ENCODE peak calls at places on chromosomes 1 and 21, in nine cellular contexts. H is NCI-H1417; A is non-pigmented ciliary epithelial cell; O is LHCN-M2; S is B cell; F is activated naive CD4-positive, alpha-beta T cell; K is activated CD4-positive, alpha-beta memory T cell treated with anti-CD3 and anti-CD28 coated beads for 36 hours; V is NCI-H524; Z is H54. Q is an unnamed sample.

GRCh38 chr1:157415661-157416060 is 136.7 kb downstream of the FCRL5 start:
- DNase-seq in V (no peak), K (no peak), O (no peak), Z (no peak), A (no peak), H (no peak), S (no peak), F (no peak), Q (no peak)

GRCh38 chr1:183089025-183089639 is 65.9 kb downstream of the LAMC1 start:
- DNase-seq in V (no peak), A (no peak), H (peak; percentile 18), S (no peak), Z (no peak), K (no peak), F (no peak), O (no peak), Q (peak; percentile 48)

GRCh38 chr1:202046227-202046626 is 35.8 kb downstream of the ELF3 start:
- DNase-seq in K (no peak), Z (no peak), S (no peak), H (peak; percentile 79), F (no peak), V (no peak), A (no peak), O (no peak), Q (peak; percentile 37)

GRCh38 chr21:15729674-15730483 is at the start of gene USP25:
- DNase-seq in V (peak; percentile 88), S (peak; percentile 98), K (peak; percentile 89), A (no peak), H (peak; percentile 92), O (peak; percentile 79), F (peak; percentile 88), Z (peak; percentile 87), Q (peak; percentile 70)

GRCh38 chr1:94970783-94971182 is 43.9 kb upstream of the CNN3 start:
- DNase-seq in K (no peak), Z (peak; percentile 9), F (no peak), V (no peak), A (no peak), O (peak; percentile 89), H (no peak), S (no peak), Q (no peak)

GRCh38 chr21:40186036-40186435 is 318.8 kb downstream of the PCP4 start:
- DNase-seq in F (no peak), H (no peak), S (no peak), V (no peak), A (no peak), O (no peak), K (no peak), Z (no peak), Q (no peak)

GRCh38 chr1:234731371-234732085 is 121.5 kb upstream of the IRF2BP2 start:
- DNase-seq in Z (peak; percentile 63), V (no peak), H (no peak), O (peak; percentile 82), F (no peak), S (no peak), K (peak; percentile 78), A (peak; percentile 55), Q (no peak)

GRCh38 chr21:45831991-45832740 is 149.4 kb upstream of the COL6A1 start:
- DNase-seq in K (no peak), V (no peak), H (no peak), F (no peak), Z (no peak), A (no peak), S (no peak), O (peak; percentile 89), Q (no peak)

GRCh38 chr1:241181471-241181870 is 175.5 kb downstream of the RGS7 start:
- DNase-seq in S (no peak), A (no peak), Z (no peak), K (no peak), F (no peak), H (no peak), O (no peak), V (no peak), Q (no peak)

GRCh38 chr1:201426395-201427310 is 5.1 kb upstream of the TNNI1 start:
- DNase-seq in Z (no peak), O (peak; percentile 40), S (no peak), A (no peak), V (peak; percentile 88), F (no peak), H (no peak), K (no peak), Q (no peak)

GRCh38 chr1:183214021-183214970 is 28.2 kb downstream of the LAMC2 start:
- DNase-seq in Z (no peak), S (no peak), V (peak; percentile 48), A (no peak), O (no peak), F (no peak), H (peak; percentile 44), K (no peak), Q (no peak)

GRCh38 chr1:231381729-231382128 is 40.4 kb downstream of the EGLN1 start:
- DNase-seq in A (no peak), K (no peak), F (no peak), O (no peak), V (no peak), S (no peak), Z (no peak), H (no peak), Q (no peak)

GRCh38 chr1:2270260-2271100 is 42.4 kb downstream of the SKI start:
- DNase-seq in Z (no peak), S (no peak), V (peak; percentile 18), F (no peak), O (no peak), H (no peak), K (no peak), A (no peak), Q (no peak)

GRCh38 chr1:173477286-173478098 is at the start of gene PRDX6:
- DNase-seq in S (no peak), F (peak; percentile 30), H (peak; percentile 95), A (no peak), V (peak; percentile 88), O (peak; percentile 49), K (no peak), Z (peak; percentile 68), Q (peak; percentile 89)

GRCh38 chr21:45294509-45295291 is 7.0 kb upstream of the POFUT2 start:
- DNase-seq in F (no peak), A (peak; percentile 99), H (no peak), K (peak; percentile 8), O (peak; percentile 96), V (no peak), S (no peak), Z (peak; percentile 99), Q (peak; percentile 35)

GRCh38 chr1:74523873-74524480 is 11.6 kb upstream of the LRRC53 start:
- DNase-seq in A (no peak), K (no peak), V (no peak), H (no peak), O (no peak), F (no peak), S (no peak), Z (no peak), Q (no peak)